ENCODE peak calls at places on chromosome 2, in five cellular contexts. N, K, I, B and L are unnamed samples.

GRCh38 chr2:26532301-26533250 is 54.7 kb upstream of the OTOF start:
- DNase-seq in B (no peak), I (no peak), K (peak), N (peak), L (peak)

GRCh38 chr2:35080231-35080905 is 1275.2 kb upstream of the CRIM1 start:
- DNase-seq in N (no peak), I (no peak), K (no peak), B (no peak), L (no peak)

GRCh38 chr2:65612654-65613053 is 180.3 kb upstream of the SPRED2 start:
- DNase-seq in K (no peak), I (no peak), N (no peak), B (no peak), L (no peak)

GRCh38 chr2:188853307-188853706 is 120.9 kb upstream of the COL3A1 start:
- DNase-seq in K (no peak), I (no peak), N (no peak), B (peak), L (peak)

GRCh38 chr2:70111752-70112591 is 24.7 kb downstream of the PCBP1 start:
- DNase-seq in I (no peak), K (no peak), B (no peak), N (peak), L (no peak)

GRCh38 chr2:190765386-190766173 is 115.0 kb upstream of the GLS start:
- DNase-seq in B (no peak), N (no peak), K (no peak), I (no peak), L (no peak)

GRCh38 chr2:151973901-151974199 is 125.0 kb downstream of the CACNB4 start:
- DNase-seq in K (peak), I (peak), B (peak), N (peak), L (peak)

GRCh38 chr2:188235364-188235763 is 56.3 kb upstream of the GULP1 start:
- DNase-seq in K (no peak), B (no peak), I (no peak), N (no peak), L (no peak)

GRCh38 chr2:25548587-25548986 is 124.8 kb downstream of the DTNB start:
- DNase-seq in K (peak), B (no peak), I (no peak), N (no peak), L (no peak)

GRCh38 chr2:199973703-199974102 is 18.3 kb downstream of the MAIP1 start:
- DNase-seq in K (peak), I (no peak), B (peak), N (peak), L (peak)

GRCh38 chr2:224271854-224272620 is 129.9 kb downstream of the FAM124B start:
- DNase-seq in B (no peak), I (no peak), N (no peak), K (no peak), L (no peak)

GRCh38 chr2:198371902-198372611 is 567.7 kb downstream of the PLCL1 start:
- DNase-seq in I (no peak), K (no peak), N (no peak), B (no peak), L (no peak)

GRCh38 chr2:39266139-39266805 is 22.5 kb upstream of the CDKL4 start:
- DNase-seq in K (no peak), B (no peak), I (no peak), N (no peak), L (no peak)

GRCh38 chr2:223214721-223215120 is 162.7 kb downstream of the KCNE4 start:
- DNase-seq in B (no peak), I (no peak), K (no peak), N (no peak), L (no peak)

GRCh38 chr2:101011152-101011551 is 9.1 kb downstream of the RPL31 start:
- DNase-seq in K (no peak), I (no peak), B (no peak), N (no peak), L (no peak)

GRCh38 chr2:159856760-159857159 is 58.8 kb upstream of the CD302 start:
- DNase-seq in K (no peak), B (no peak), N (no peak), I (no peak), L (no peak)

GRCh38 chr2:65273344-65273743 is 45.7 kb downstream of the ACTR2 start:
- DNase-seq in B (no peak), I (no peak), K (no peak), N (no peak), L (no peak)

GRCh38 chr2:9909106-9909505 is 42.4 kb upstream of the GRHL1 start:
- DNase-seq in K (no peak), N (no peak), I (no peak), B (no peak), L (no peak)

GRCh38 chr2:223846524-223846923 is 9.1 kb upstream of the AP1S3 start:
- DNase-seq in K (no peak), I (no peak), B (no peak), N (no peak), L (no peak)

GRCh38 chr2:85111819-85112281 is 21.3 kb upstream of the TCF7L1 start:
- DNase-seq in N (no peak), K (no peak), I (no peak), B (no peak), L (no peak)

GRCh38 chr2:237159006-237159897 is 73.6 kb downstream of the COPS8 start:
- DNase-seq in I (no peak), N (no peak), B (peak), K (no peak), L (no peak)

GRCh38 chr2:50729306-50730105 is 302.4 kb downstream of the NRXN1 start:
- DNase-seq in B (no peak), K (no peak), N (peak), I (no peak), L (peak)

GRCh38 chr2:151410485-151410833 is 757 bp downstream of the RIF1 start:
- DNase-seq in K (peak), I (no peak), N (peak), B (peak), L (peak)

GRCh38 chr2:47904903-47905453 is 1.3 kb downstream of the FBXO11 start:
- DNase-seq in B (peak), N (no peak), I (peak), K (peak), L (peak)

GRCh38 chr2:45669109-45669508 is 17.6 kb downstream of the PRKCE start:
- DNase-seq in B (peak), N (no peak), K (no peak), I (peak), L (no peak)

GRCh38 chr2:172162739-172163336 is 60.1 kb upstream of the DLX2 start:
- DNase-seq in B (no peak), N (no peak), I (no peak), K (no peak), L (no peak)

GRCh38 chr2:192029089-192029488 is 165.6 kb downstream of the TMEFF2 start:
- DNase-seq in N (no peak), K (no peak), I (no peak), B (peak), L (no peak)

GRCh38 chr2:1887915-1888314 is 143.6 kb upstream of the PXDN start:
- DNase-seq in K (no peak), B (peak), I (no peak), N (no peak), L (no peak)

GRCh38 chr2:46877619-46878113 is 37.9 kb downstream of the MCFD2 start:
- DNase-seq in B (no peak), N (no peak), K (no peak), I (no peak), L (no peak)

GRCh38 chr2:32678825-32679224 is 51.0 kb downstream of the TTC27 start:
- DNase-seq in B (peak), K (no peak), I (no peak), N (no peak), L (no peak)

GRCh38 chr2:136253288-136254004 is 135.5 kb upstream of the CXCR4 start:
- DNase-seq in K (no peak), I (no peak), N (no peak), B (no peak), L (no peak)